ENCODE peak calls at places on chromosomes 16 and 17, in ten cellular contexts. One of them, this sample, is unnamed.
A peak's percentile ranks its signal among the peaks of the same experiment; 100 is the strongest.

GRCh38 chr17:18921912-18922451 is 30.0 kb upstream of the SLC5A10 start:
- DNase-seq in activated naive CD4-positive, alpha-beta T cell: no peak
- DNase-seq in GM19239: no peak
- DNase-seq in cardiac fibroblast: peak; percentile 49
- DNase-seq in glutamatergic neuron: no peak
- DNase-seq in ELR: no peak
- DNase-seq in naive thymus-derived CD8-positive, alpha-beta T cell: no peak
- DNase-seq in CD8-positive, alpha-beta T cell: no peak
- DNase-seq in adrenal gland: no peak
- DNase-seq in neural crest cell: no peak
- DNase-seq in this sample: peak; percentile 72

GRCh38 chr16:67516296-67517177 is 12.1 kb upstream of the RIPOR1 start:
- DNase-seq in activated naive CD4-positive, alpha-beta T cell: no peak
- DNase-seq in GM19239: no peak
- DNase-seq in cardiac fibroblast: peak; percentile 54
- DNase-seq in glutamatergic neuron: no peak
- DNase-seq in ELR: peak; percentile 81
- DNase-seq in naive thymus-derived CD8-positive, alpha-beta T cell: no peak
- DNase-seq in CD8-positive, alpha-beta T cell: no peak
- DNase-seq in adrenal gland: no peak
- DNase-seq in neural crest cell: no peak
- DNase-seq in this sample: no peak

GRCh38 chr17:29292992-29293889 is 707 bp downstream of the NUFIP2 start:
- DNase-seq in activated naive CD4-positive, alpha-beta T cell: peak; percentile 46
- DNase-seq in GM19239: peak; percentile 47
- DNase-seq in cardiac fibroblast: peak; percentile 58
- DNase-seq in glutamatergic neuron: peak; percentile 75
- DNase-seq in ELR: peak; percentile 77
- DNase-seq in naive thymus-derived CD8-positive, alpha-beta T cell: peak; percentile 49
- DNase-seq in CD8-positive, alpha-beta T cell: peak; percentile 12
- DNase-seq in adrenal gland: peak; percentile 78
- DNase-seq in neural crest cell: peak; percentile 58
- DNase-seq in this sample: peak; percentile 68

GRCh38 chr16:21717608-21718007 is 53.8 kb downstream of the OTOA start:
- DNase-seq in activated naive CD4-positive, alpha-beta T cell: no peak
- DNase-seq in GM19239: no peak
- DNase-seq in cardiac fibroblast: no peak
- DNase-seq in glutamatergic neuron: no peak
- DNase-seq in ELR: no peak
- DNase-seq in naive thymus-derived CD8-positive, alpha-beta T cell: no peak
- DNase-seq in CD8-positive, alpha-beta T cell: no peak
- DNase-seq in adrenal gland: no peak
- DNase-seq in neural crest cell: no peak
- DNase-seq in this sample: no peak

GRCh38 chr17:77889135-77889505 is 69.4 kb upstream of the TNRC6C start:
- DNase-seq in activated naive CD4-positive, alpha-beta T cell: no peak
- DNase-seq in GM19239: no peak
- DNase-seq in cardiac fibroblast: no peak
- DNase-seq in glutamatergic neuron: no peak
- DNase-seq in ELR: no peak
- DNase-seq in naive thymus-derived CD8-positive, alpha-beta T cell: no peak
- DNase-seq in CD8-positive, alpha-beta T cell: no peak
- DNase-seq in adrenal gland: no peak
- DNase-seq in neural crest cell: no peak
- DNase-seq in this sample: no peak

GRCh38 chr17:50425682-50426471 is at the start of gene ACSF2:
- DNase-seq in activated naive CD4-positive, alpha-beta T cell: peak; percentile 18
- DNase-seq in GM19239: peak; percentile 74
- DNase-seq in cardiac fibroblast: peak; percentile 61
- DNase-seq in glutamatergic neuron: peak; percentile 76
- DNase-seq in ELR: peak; percentile 77
- DNase-seq in naive thymus-derived CD8-positive, alpha-beta T cell: peak; percentile 63
- DNase-seq in CD8-positive, alpha-beta T cell: peak; percentile 39
- DNase-seq in adrenal gland: peak; percentile 82
- DNase-seq in neural crest cell: peak; percentile 45
- DNase-seq in this sample: peak; percentile 78

GRCh38 chr17:46044286-46044928 is 45.4 kb downstream of the STH start:
- DNase-seq in activated naive CD4-positive, alpha-beta T cell: no peak
- DNase-seq in GM19239: no peak
- DNase-seq in cardiac fibroblast: peak; percentile 96
- DNase-seq in glutamatergic neuron: peak; percentile 45
- DNase-seq in ELR: peak; percentile 93
- DNase-seq in naive thymus-derived CD8-positive, alpha-beta T cell: peak; percentile 50
- DNase-seq in CD8-positive, alpha-beta T cell: peak; percentile 12
- DNase-seq in adrenal gland: peak; percentile 94
- DNase-seq in neural crest cell: peak; percentile 48
- DNase-seq in this sample: no peak

GRCh38 chr16:75075688-75076268 is 40.8 kb downstream of the LDHD start:
- DNase-seq in activated naive CD4-positive, alpha-beta T cell: no peak
- DNase-seq in GM19239: no peak
- DNase-seq in cardiac fibroblast: no peak
- DNase-seq in glutamatergic neuron: no peak
- DNase-seq in ELR: no peak
- DNase-seq in naive thymus-derived CD8-positive, alpha-beta T cell: no peak
- DNase-seq in CD8-positive, alpha-beta T cell: no peak
- DNase-seq in adrenal gland: no peak
- DNase-seq in neural crest cell: no peak
- DNase-seq in this sample: no peak

GRCh38 chr17:3890082-3890892 is 2.6 kb downstream of the CAMKK1 start:
- DNase-seq in activated naive CD4-positive, alpha-beta T cell: no peak
- DNase-seq in GM19239: no peak
- DNase-seq in cardiac fibroblast: peak; percentile 95
- DNase-seq in glutamatergic neuron: peak; percentile 48
- DNase-seq in ELR: peak; percentile 97
- DNase-seq in naive thymus-derived CD8-positive, alpha-beta T cell: no peak
- DNase-seq in CD8-positive, alpha-beta T cell: no peak
- DNase-seq in adrenal gland: peak; percentile 96
- DNase-seq in neural crest cell: no peak
- DNase-seq in this sample: no peak

GRCh38 chr17:40191237-40192208 is 14.3 kb downstream of the RAPGEFL1 start:
- DNase-seq in activated naive CD4-positive, alpha-beta T cell: no peak
- DNase-seq in GM19239: peak; percentile 74
- DNase-seq in cardiac fibroblast: peak; percentile 80
- DNase-seq in glutamatergic neuron: peak; percentile 77
- DNase-seq in ELR: peak; percentile 90
- DNase-seq in naive thymus-derived CD8-positive, alpha-beta T cell: peak; percentile 54
- DNase-seq in CD8-positive, alpha-beta T cell: peak; percentile 36
- DNase-seq in adrenal gland: peak; percentile 92
- DNase-seq in neural crest cell: peak; percentile 72
- DNase-seq in this sample: peak; percentile 77

GRCh38 chr17:74444406-74444805 is 12.5 kb downstream of the GPRC5C start:
- DNase-seq in activated naive CD4-positive, alpha-beta T cell: no peak
- DNase-seq in GM19239: no peak
- DNase-seq in cardiac fibroblast: peak; percentile 84
- DNase-seq in glutamatergic neuron: no peak
- DNase-seq in ELR: no peak
- DNase-seq in naive thymus-derived CD8-positive, alpha-beta T cell: no peak
- DNase-seq in CD8-positive, alpha-beta T cell: no peak
- DNase-seq in adrenal gland: peak; percentile 95
- DNase-seq in neural crest cell: peak; percentile 40
- DNase-seq in this sample: no peak

GRCh38 chr17:21031756-21032396 is 10.9 kb downstream of the USP22 start:
- DNase-seq in activated naive CD4-positive, alpha-beta T cell: no peak
- DNase-seq in GM19239: no peak
- DNase-seq in cardiac fibroblast: no peak
- DNase-seq in glutamatergic neuron: no peak
- DNase-seq in ELR: no peak
- DNase-seq in naive thymus-derived CD8-positive, alpha-beta T cell: no peak
- DNase-seq in CD8-positive, alpha-beta T cell: no peak
- DNase-seq in adrenal gland: peak; percentile 29
- DNase-seq in neural crest cell: no peak
- DNase-seq in this sample: no peak

GRCh38 chr17:55037828-55038227 is 69.3 kb downstream of the STXBP4 start:
- DNase-seq in activated naive CD4-positive, alpha-beta T cell: no peak
- DNase-seq in GM19239: peak; percentile 5
- DNase-seq in cardiac fibroblast: no peak
- DNase-seq in glutamatergic neuron: no peak
- DNase-seq in ELR: no peak
- DNase-seq in naive thymus-derived CD8-positive, alpha-beta T cell: no peak
- DNase-seq in CD8-positive, alpha-beta T cell: no peak
- DNase-seq in adrenal gland: no peak
- DNase-seq in neural crest cell: no peak
- DNase-seq in this sample: peak; percentile 13

GRCh38 chr16:10180771-10181163 is 1.5 kb downstream of the GRIN2A start:
- DNase-seq in activated naive CD4-positive, alpha-beta T cell: no peak
- DNase-seq in GM19239: no peak
- DNase-seq in cardiac fibroblast: no peak
- DNase-seq in glutamatergic neuron: peak; percentile 93
- DNase-seq in ELR: peak; percentile 49
- DNase-seq in naive thymus-derived CD8-positive, alpha-beta T cell: no peak
- DNase-seq in CD8-positive, alpha-beta T cell: no peak
- DNase-seq in adrenal gland: peak; percentile 57
- DNase-seq in neural crest cell: peak; percentile 70
- DNase-seq in this sample: peak; percentile 59

GRCh38 chr17:60506312-60506711 is 19.7 kb downstream of the APPBP2 start:
- DNase-seq in activated naive CD4-positive, alpha-beta T cell: no peak
- DNase-seq in GM19239: no peak
- DNase-seq in cardiac fibroblast: peak; percentile 59
- DNase-seq in glutamatergic neuron: no peak
- DNase-seq in ELR: peak; percentile 86
- DNase-seq in naive thymus-derived CD8-positive, alpha-beta T cell: no peak
- DNase-seq in CD8-positive, alpha-beta T cell: no peak
- DNase-seq in adrenal gland: no peak
- DNase-seq in neural crest cell: no peak
- DNase-seq in this sample: no peak

GRCh38 chr17:72346306-72346705 is 225.5 kb downstream of the SOX9 start:
- DNase-seq in activated naive CD4-positive, alpha-beta T cell: no peak
- DNase-seq in GM19239: no peak
- DNase-seq in cardiac fibroblast: no peak
- DNase-seq in glutamatergic neuron: no peak
- DNase-seq in ELR: no peak
- DNase-seq in naive thymus-derived CD8-positive, alpha-beta T cell: no peak
- DNase-seq in CD8-positive, alpha-beta T cell: no peak
- DNase-seq in adrenal gland: no peak
- DNase-seq in neural crest cell: no peak
- DNase-seq in this sample: no peak

GRCh38 chr17:48570325-48571023 is 7.7 kb downstream of the HOXB4 start:
- DNase-seq in activated naive CD4-positive, alpha-beta T cell: no peak
- DNase-seq in GM19239: no peak
- DNase-seq in cardiac fibroblast: no peak
- DNase-seq in glutamatergic neuron: no peak
- DNase-seq in ELR: no peak
- DNase-seq in naive thymus-derived CD8-positive, alpha-beta T cell: no peak
- DNase-seq in CD8-positive, alpha-beta T cell: no peak
- DNase-seq in adrenal gland: no peak
- DNase-seq in neural crest cell: no peak
- DNase-seq in this sample: no peak

GRCh38 chr16:84508502-84508901 is 4.0 kb upstream of the MEAK7 start:
- DNase-seq in activated naive CD4-positive, alpha-beta T cell: no peak
- DNase-seq in GM19239: no peak
- DNase-seq in cardiac fibroblast: no peak
- DNase-seq in glutamatergic neuron: no peak
- DNase-seq in ELR: no peak
- DNase-seq in naive thymus-derived CD8-positive, alpha-beta T cell: peak; percentile 64
- DNase-seq in CD8-positive, alpha-beta T cell: no peak
- DNase-seq in adrenal gland: no peak
- DNase-seq in neural crest cell: no peak
- DNase-seq in this sample: no peak

GRCh38 chr17:76735586-76736348 is 1.4 kb downstream of the SRSF2 start:
- DNase-seq in activated naive CD4-positive, alpha-beta T cell: no peak
- DNase-seq in GM19239: no peak
- DNase-seq in cardiac fibroblast: no peak
- DNase-seq in glutamatergic neuron: no peak
- DNase-seq in ELR: peak; percentile 44
- DNase-seq in naive thymus-derived CD8-positive, alpha-beta T cell: no peak
- DNase-seq in CD8-positive, alpha-beta T cell: no peak
- DNase-seq in adrenal gland: no peak
- DNase-seq in neural crest cell: no peak
- DNase-seq in this sample: no peak

GRCh38 chr17:42514279-42514678 is 21.8 kb upstream of the NAGLU start:
- DNase-seq in activated naive CD4-positive, alpha-beta T cell: no peak
- DNase-seq in GM19239: no peak
- DNase-seq in cardiac fibroblast: no peak
- DNase-seq in glutamatergic neuron: no peak
- DNase-seq in ELR: no peak
- DNase-seq in naive thymus-derived CD8-positive, alpha-beta T cell: no peak
- DNase-seq in CD8-positive, alpha-beta T cell: no peak
- DNase-seq in adrenal gland: no peak
- DNase-seq in neural crest cell: no peak
- DNase-seq in this sample: no peak

GRCh38 chr17:37744961-37745800 is at the start of gene HNF1B:
- DNase-seq in activated naive CD4-positive, alpha-beta T cell: no peak
- DNase-seq in GM19239: peak; percentile 70
- DNase-seq in cardiac fibroblast: no peak
- DNase-seq in glutamatergic neuron: no peak
- DNase-seq in ELR: no peak
- DNase-seq in naive thymus-derived CD8-positive, alpha-beta T cell: no peak
- DNase-seq in CD8-positive, alpha-beta T cell: no peak
- DNase-seq in adrenal gland: no peak
- DNase-seq in neural crest cell: no peak
- DNase-seq in this sample: peak; percentile 76

GRCh38 chr17:13594762-13595697 is 6.7 kb downstream of the HS3ST3A1 start:
- DNase-seq in activated naive CD4-positive, alpha-beta T cell: peak; percentile 27
- DNase-seq in GM19239: peak; percentile 44
- DNase-seq in cardiac fibroblast: peak; percentile 90
- DNase-seq in glutamatergic neuron: peak; percentile 75
- DNase-seq in ELR: peak; percentile 89
- DNase-seq in naive thymus-derived CD8-positive, alpha-beta T cell: peak; percentile 84
- DNase-seq in CD8-positive, alpha-beta T cell: peak; percentile 59
- DNase-seq in adrenal gland: peak; percentile 88
- DNase-seq in neural crest cell: peak; percentile 93
- DNase-seq in this sample: no peak

GRCh38 chr16:47061204-47061603 is 82.5 kb downstream of the NETO2 start:
- DNase-seq in activated naive CD4-positive, alpha-beta T cell: no peak
- DNase-seq in GM19239: no peak
- DNase-seq in cardiac fibroblast: no peak
- DNase-seq in glutamatergic neuron: no peak
- DNase-seq in ELR: no peak
- DNase-seq in naive thymus-derived CD8-positive, alpha-beta T cell: no peak
- DNase-seq in CD8-positive, alpha-beta T cell: no peak
- DNase-seq in adrenal gland: peak; percentile 10
- DNase-seq in neural crest cell: no peak
- DNase-seq in this sample: no peak

GRCh38 chr16:183005-183404 is 2.7 kb downstream of the HBQ1 start:
- DNase-seq in activated naive CD4-positive, alpha-beta T cell: no peak
- DNase-seq in GM19239: no peak
- DNase-seq in cardiac fibroblast: no peak
- DNase-seq in glutamatergic neuron: no peak
- DNase-seq in ELR: no peak
- DNase-seq in naive thymus-derived CD8-positive, alpha-beta T cell: no peak
- DNase-seq in CD8-positive, alpha-beta T cell: no peak
- DNase-seq in adrenal gland: no peak
- DNase-seq in neural crest cell: no peak
- DNase-seq in this sample: no peak

GRCh38 chr16:49701867-49702494 is 153.9 kb downstream of the ZNF423 start:
- DNase-seq in activated naive CD4-positive, alpha-beta T cell: no peak
- DNase-seq in GM19239: no peak
- DNase-seq in cardiac fibroblast: peak; percentile 93
- DNase-seq in glutamatergic neuron: peak; percentile 82
- DNase-seq in ELR: no peak
- DNase-seq in naive thymus-derived CD8-positive, alpha-beta T cell: no peak
- DNase-seq in CD8-positive, alpha-beta T cell: no peak
- DNase-seq in adrenal gland: peak; percentile 63
- DNase-seq in neural crest cell: peak; percentile 52
- DNase-seq in this sample: no peak

GRCh38 chr16:49459953-49460735 is 86.5 kb downstream of the C16orf78 start:
- DNase-seq in activated naive CD4-positive, alpha-beta T cell: no peak
- DNase-seq in GM19239: no peak
- DNase-seq in cardiac fibroblast: no peak
- DNase-seq in glutamatergic neuron: peak; percentile 3
- DNase-seq in ELR: no peak
- DNase-seq in naive thymus-derived CD8-positive, alpha-beta T cell: no peak
- DNase-seq in CD8-positive, alpha-beta T cell: no peak
- DNase-seq in adrenal gland: peak; percentile 5
- DNase-seq in neural crest cell: no peak
- DNase-seq in this sample: no peak

GRCh38 chr16:80988756-80989155 is 17.9 kb downstream of the CMC2 start:
- DNase-seq in activated naive CD4-positive, alpha-beta T cell: no peak
- DNase-seq in GM19239: no peak
- DNase-seq in cardiac fibroblast: no peak
- DNase-seq in glutamatergic neuron: no peak
- DNase-seq in ELR: no peak
- DNase-seq in naive thymus-derived CD8-positive, alpha-beta T cell: no peak
- DNase-seq in CD8-positive, alpha-beta T cell: no peak
- DNase-seq in adrenal gland: no peak
- DNase-seq in neural crest cell: no peak
- DNase-seq in this sample: no peak